ENCODE peak calls at places on chromosome 6, in seven cellular contexts. T is mucosa of descending colon, C is fibroblast of lung, N is cardiac septum, W is kidney, U is cardiac muscle cell, Z is endothelial cell. F is an unnamed sample.

GRCh38 chr6:24931296-24931695 is 4.5 kb downstream of the RIPOR2 start:
- DNase-seq in T (no peak), C (peak; percentile 66), N (no peak), W (no peak), U (peak; percentile 55), Z (no peak), F (peak; percentile 40)

GRCh38 chr6:21200056-21200870 is 393.3 kb upstream of the SOX4 start:
- DNase-seq in T (no peak), C (peak; percentile 20), N (no peak), W (no peak), U (peak; percentile 12), Z (peak; percentile 28), F (peak; percentile 38)

GRCh38 chr6:27049863-27050781 is 197.4 kb upstream of the PRSS16 start:
- DNase-seq in T (no peak), C (no peak), N (no peak), W (no peak), U (no peak), Z (no peak), F (no peak)

GRCh38 chr6:65646494-65647035 is 60.5 kb downstream of the EYS start:
- DNase-seq in T (no peak), C (no peak), N (no peak), W (no peak), U (no peak), Z (no peak), F (no peak)

GRCh38 chr6:142207265-142207877 is 60.3 kb downstream of the VTA1 start:
- DNase-seq in T (no peak), C (peak; percentile 36), N (no peak), W (no peak), U (peak; percentile 79), Z (peak; percentile 52), F (peak; percentile 64)

GRCh38 chr6:150269857-150270223 is 99.0 kb upstream of the IYD start:
- DNase-seq in T (no peak), C (peak; percentile 96), N (no peak), W (peak; percentile 71), U (no peak), Z (no peak), F (peak; percentile 36)

GRCh38 chr6:41200296-41200900 is 551 bp downstream of the TREML2 start:
- DNase-seq in T (no peak), C (no peak), N (peak; percentile 89), W (no peak), U (peak; percentile 75), Z (peak; percentile 18), F (no peak)

GRCh38 chr6:108518714-108519576 is 41.8 kb upstream of the FOXO3 start:
- DNase-seq in T (no peak), C (peak; percentile 12), N (no peak), W (no peak), U (peak; percentile 40), Z (peak; percentile 18), F (peak; percentile 33)

GRCh38 chr6:66538548-66539135 is 831.6 kb upstream of the EYS start:
- DNase-seq in T (no peak), C (no peak), N (no peak), W (no peak), U (no peak), Z (no peak), F (no peak)

F was measured in IMR-90.